ENCODE peak calls at places on chromosome 14, in four cellular contexts. S is K562, F is HepG2, B is H1. D is an unnamed sample.

GRCh38 chr14:96058606-96059200 is 19.5 kb downstream of the C14orf132 start:
- DNase-seq in S (no peak), F (no peak), B (no peak), D (no peak)

GRCh38 chr14:38808734-38809455 is 294.1 kb downstream of the SEC23A start:
- DNase-seq in S (no peak), F (peak; percentile 21), B (no peak), D (no peak)

GRCh38 chr14:39555749-39556148 is 123.5 kb upstream of the FBXO33 start:
- DNase-seq in S (no peak), F (no peak), B (no peak), D (no peak)

GRCh38 chr14:20499108-20499507 is 6.2 kb upstream of the RNASE10 start:
- DNase-seq in S (no peak), F (no peak), B (peak; percentile 13), D (no peak)

GRCh38 chr14:100104523-100105300 is 39.5 kb downstream of the EVL start:
- DNase-seq in S (no peak), F (no peak), B (no peak), D (no peak)

GRCh38 chr14:90545431-90545830 is 148.6 kb downstream of the CALM1 start:
- DNase-seq in S (no peak), F (no peak), B (no peak), D (no peak)

GRCh38 chr14:23709923-23710322 is 73.8 kb downstream of the DHRS2 start:
- DNase-seq in S (no peak), F (no peak), B (no peak), D (no peak)

GRCh38 chr14:98622208-98623051 is 649.6 kb downstream of the BCL11B start:
- DNase-seq in S (no peak), F (no peak), B (no peak), D (no peak)

GRCh38 chr14:99267871-99268775 is 3.9 kb downstream of the BCL11B start:
- DNase-seq in S (no peak), F (no peak), B (no peak), D (no peak)

GRCh38 chr14:91399868-91400640 is 17.6 kb downstream of the CCDC88C start:
- DNase-seq in S (no peak), F (no peak), B (no peak), D (no peak)

GRCh38 chr14:85529803-85530574 is at the start of gene FLRT2:
- DNase-seq in S (no peak), F (no peak), B (no peak), D (peak; percentile 64)

GRCh38 chr14:23360496-23360895 is 4.5 kb downstream of the EFS start:
- DNase-seq in S (peak; percentile 50), F (peak; percentile 54), B (no peak), D (peak; percentile 35)

GRCh38 chr14:36627981-36628380 is 33.7 kb upstream of the PAX9 start:
- DNase-seq in S (no peak), F (no peak), B (no peak), D (no peak)

GRCh38 chr14:32560213-32560857 is 231.2 kb downstream of the AKAP6 start:
- DNase-seq in S (peak; percentile 46), F (peak; percentile 82), B (no peak), D (peak; percentile 53)

GRCh38 chr14:50229646-50230045 is 1.7 kb downstream of the SOS2 start:
- DNase-seq in S (no peak), F (no peak), B (no peak), D (no peak)

GRCh38 chr14:85607571-85608219 is 77.8 kb downstream of the FLRT2 start:
- DNase-seq in S (no peak), F (no peak), B (no peak), D (no peak)

GRCh38 chr14:95452890-95453712 is 63.3 kb downstream of the SYNE3 start:
- DNase-seq in S (no peak), F (peak; percentile 74), B (no peak), D (no peak)

GRCh38 chr14:92470215-92470614 is 43.4 kb upstream of the RIN3 start:
- DNase-seq in S (no peak), F (no peak), B (no peak), D (peak; percentile 50)

GRCh38 chr14:81797246-81797645 is 263.6 kb upstream of the SEL1L start:
- DNase-seq in S (no peak), F (no peak), B (no peak), D (no peak)

GRCh38 chr14:19920021-19920657 is at the start of gene OR4K5:
- DNase-seq in S (no peak), F (no peak), B (no peak), D (no peak)

GRCh38 chr14:39680777-39681176 is 248.5 kb upstream of the FBXO33 start:
- DNase-seq in S (no peak), F (no peak), B (no peak), D (no peak)

GRCh38 chr14:51014086-51014485 is 69.8 kb upstream of the PYGL start:
- DNase-seq in S (no peak), F (no peak), B (no peak), D (no peak)

GRCh38 chr14:59631237-59631636 is 54.6 kb upstream of the CCDC175 start:
- DNase-seq in S (peak; percentile 31), F (peak; percentile 9), B (no peak), D (peak; percentile 12)

GRCh38 chr14:59632381-59632780 is 55.8 kb upstream of the CCDC175 start:
- DNase-seq in S (peak; percentile 31), F (peak; percentile 20), B (no peak), D (peak; percentile 25)

GRCh38 chr14:59630281-59630963 is 53.8 kb upstream of the CCDC175 start:
- DNase-seq in S (no peak), F (no peak), B (no peak), D (no peak)

GRCh38 chr14:59627011-59627520 is 50.5 kb upstream of the CCDC175 start:
- DNase-seq in S (no peak), F (no peak), B (no peak), D (no peak)

DNA sequence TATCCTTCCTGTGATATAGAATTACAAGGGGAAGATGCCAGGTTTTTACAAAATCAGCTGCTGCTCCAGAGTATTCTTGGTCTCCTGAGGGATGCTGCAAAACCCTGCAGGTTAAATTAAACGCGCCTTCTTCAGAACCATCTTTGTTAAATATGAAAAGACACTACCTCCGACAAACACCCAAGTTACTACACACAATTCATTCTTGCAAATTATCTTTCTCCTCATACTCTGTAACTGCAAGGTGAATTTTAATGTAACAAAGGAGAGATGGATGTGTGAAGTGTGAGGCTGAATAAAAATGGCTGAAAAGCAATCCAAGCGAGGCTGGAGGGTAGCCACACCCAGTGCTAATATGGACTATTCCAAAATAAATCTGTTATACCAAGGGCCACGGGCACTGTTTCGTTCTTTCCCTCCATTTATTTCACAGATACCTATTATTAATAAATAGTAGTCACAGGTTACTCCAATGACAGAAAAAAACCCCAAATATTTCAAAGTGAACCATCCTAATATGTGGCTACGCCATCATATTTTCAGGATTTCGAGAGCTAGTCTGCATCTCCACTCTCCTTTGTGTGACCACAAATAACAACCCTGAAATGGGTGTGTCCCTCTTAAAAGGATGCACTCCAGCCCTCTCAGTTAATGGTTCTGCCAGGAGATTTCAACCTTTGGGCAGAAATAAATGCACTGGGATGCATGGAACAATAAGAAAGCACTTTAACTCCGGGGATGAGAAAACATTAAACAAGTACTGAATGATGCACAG is 53.0 kb upstream of the CCDC175 start:
- DNase-seq in S (no peak), F (no peak), B (no peak), D (no peak)
- TF ChIP-seq MAFK in S (no peak), F (no peak), B (no peak), D (no peak)

DNA sequence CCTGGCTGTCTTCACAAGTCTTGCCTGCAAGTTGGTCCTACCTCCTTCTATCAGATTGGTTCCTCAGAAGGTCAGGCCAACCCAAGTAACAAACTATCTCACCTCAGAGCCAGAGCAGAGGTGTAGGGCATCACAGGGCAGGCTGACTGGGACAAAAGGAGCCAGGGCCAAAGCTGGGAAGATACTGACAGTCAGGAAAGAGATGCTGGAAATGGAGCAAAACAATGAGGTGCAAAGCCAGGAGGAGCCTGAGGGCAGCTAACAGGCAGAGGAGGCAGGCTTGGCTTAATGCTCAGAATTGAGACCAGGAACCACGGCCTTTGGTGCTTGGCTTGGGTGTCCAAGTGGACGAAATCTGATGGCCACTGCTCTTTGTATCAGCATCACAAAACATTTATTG is 68.4 kb upstream of the PNMA1 start:
- DNase-seq in S (no peak), F (no peak), B (no peak), D (no peak)
- H3K4me2 ChIP-seq in S (no peak overlapping the region), F (peak overlapping the region; percentile 94), B (no peak overlapping the region), D (no peak overlapping the region)

GRCh38 chr14:64725879-64726584 is 21.8 kb downstream of the PLEKHG3 start:
- DNase-seq in S (no peak), F (no peak), B (no peak), D (no peak)

GRCh38 chr14:64728106-64728505 is 23.9 kb downstream of the PLEKHG3 start:
- DNase-seq in S (no peak), F (no peak), B (no peak), D (no peak)

GRCh38 chr14:64725360-64725815 is 21.2 kb downstream of the PLEKHG3 start:
- DNase-seq in S (no peak), F (no peak), B (no peak), D (no peak)

GRCh38 chr14:64727551-64728071 is 23.4 kb downstream of the PLEKHG3 start:
- DNase-seq in S (no peak), F (no peak), B (no peak), D (no peak)

GRCh38 chr14:64726585-64726890 is 22.3 kb downstream of the PLEKHG3 start:
- DNase-seq in S (no peak), F (no peak), B (no peak), D (peak; percentile 52)
- TF ChIP-seq KDM1A in S (no peak), F (no peak), B (no peak), D (no peak)

GRCh38 chr14:68362841-68363240 is 430.0 kb downstream of the ZFP36L1 start:
- DNase-seq in S (no peak), F (no peak), B (no peak), D (no peak)

GRCh38 chr14:68363841-68364711 is 428.8 kb downstream of the ZFP36L1 start:
- DNase-seq in S (no peak), F (peak; percentile 44), B (peak; percentile 34), D (peak; percentile 34)

GRCh38 chr14:68364823-68365222 is 428.0 kb downstream of the ZFP36L1 start:
- DNase-seq in S (no peak), F (no peak), B (no peak), D (no peak)

GRCh38 chr14:68365228-68365627 is 427.6 kb downstream of the ZFP36L1 start:
- DNase-seq in S (no peak), F (no peak), B (no peak), D (no peak)

DNA sequence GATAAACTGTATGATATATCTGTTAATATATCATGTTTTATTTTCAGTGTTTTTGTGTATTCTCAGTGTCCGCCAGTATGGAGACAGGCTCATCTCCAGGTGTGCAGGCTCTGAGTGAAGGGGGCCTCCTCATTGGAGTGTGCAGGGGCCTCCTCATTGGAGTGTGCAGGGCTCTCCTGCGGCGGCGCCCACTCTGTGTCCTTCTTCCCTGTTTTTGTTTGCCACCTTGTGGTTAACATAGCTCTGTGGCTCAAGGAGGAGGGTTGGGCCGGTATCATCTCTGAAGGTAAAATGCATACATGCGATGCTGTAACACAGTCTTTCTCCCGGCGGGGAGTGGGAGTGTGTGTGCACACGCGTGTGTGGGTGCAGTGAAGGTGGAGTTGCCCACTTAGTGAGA is 429.5 kb downstream of the ZFP36L1 start:
- DNase-seq in S (no peak), F (no peak), B (no peak), D (peak; percentile 44)
- TF ChIP-seq MAFK in S (no peak), F (no peak), B (no peak), D (no peak)

GRCh38 chr14:54728700-54729527 is 162.0 kb downstream of the SAMD4A start:
- DNase-seq in S (no peak), F (no peak), B (no peak), D (no peak)
- H3K4me2 ChIP-seq in S (peak overlapping the region; percentile 92), F (no peak overlapping the region), B (no peak overlapping the region), D (no peak overlapping the region)

D was measured in A549.